ENCODE peak calls at places on chromosomes 13 and 19, in nine cellular contexts. One of them, this sample, is unnamed.
A peak's percentile ranks its signal among the peaks of the same experiment; 100 is the strongest.

GRCh38 chr13:97116754-97117153 is 105.4 kb upstream of the MBNL2 start:
- DNase-seq in T-helper 1 cell: peak; percentile 7
- DNase-seq in Jurkat, Clone E6-1: no peak
- DNase-seq in OCI-LY7: no peak
- DNase-seq in NCI-H1436: no peak
- DNase-seq in stimulated activated CD8-positive, alpha-beta memory T cell treated with anti-CD3 and anti-CD28 coated beads, Interleukin-15, amount 100 ng/mL, for 24 hours: no peak
- DNase-seq in MCF 10A: peak; percentile 60
- DNase-seq in M059J: peak; percentile 66
- DNase-seq in AG20443: peak; percentile 51
- DNase-seq in this sample: no peak

GRCh38 chr19:38932425-38933179 is 1.9 kb downstream of the MRPS12 start:
- DNase-seq in T-helper 1 cell: peak; percentile 54
- DNase-seq in Jurkat, Clone E6-1: peak; percentile 43
- DNase-seq in OCI-LY7: peak; percentile 70
- DNase-seq in NCI-H1436: no peak
- DNase-seq in stimulated activated CD8-positive, alpha-beta memory T cell treated with anti-CD3 and anti-CD28 coated beads, Interleukin-15, amount 100 ng/mL, for 24 hours: no peak
- DNase-seq in MCF 10A: peak; percentile 30
- DNase-seq in M059J: no peak
- DNase-seq in AG20443: peak; percentile 16
- DNase-seq in this sample: peak; percentile 64

GRCh38 chr19:34124828-34125227 is 47.5 kb upstream of the LSM14A start:
- DNase-seq in T-helper 1 cell: no peak
- DNase-seq in Jurkat, Clone E6-1: peak; percentile 5
- DNase-seq in OCI-LY7: no peak
- DNase-seq in NCI-H1436: peak; percentile 2
- DNase-seq in stimulated activated CD8-positive, alpha-beta memory T cell treated with anti-CD3 and anti-CD28 coated beads, Interleukin-15, amount 100 ng/mL, for 24 hours: no peak
- DNase-seq in MCF 10A: no peak
- DNase-seq in M059J: no peak
- DNase-seq in AG20443: no peak
- DNase-seq in this sample: no peak

GRCh38 chr13:103625194-103625593 is 559.0 kb upstream of the SLC10A2 start:
- DNase-seq in T-helper 1 cell: no peak
- DNase-seq in Jurkat, Clone E6-1: no peak
- DNase-seq in OCI-LY7: no peak
- DNase-seq in NCI-H1436: no peak
- DNase-seq in stimulated activated CD8-positive, alpha-beta memory T cell treated with anti-CD3 and anti-CD28 coated beads, Interleukin-15, amount 100 ng/mL, for 24 hours: no peak
- DNase-seq in MCF 10A: no peak
- DNase-seq in M059J: no peak
- DNase-seq in AG20443: no peak
- DNase-seq in this sample: no peak

GRCh38 chr19:3360494-3361383 is 5.6 kb upstream of the NFIC start:
- DNase-seq in T-helper 1 cell: peak; percentile 42
- DNase-seq in Jurkat, Clone E6-1: no peak
- DNase-seq in OCI-LY7: peak; percentile 12
- DNase-seq in NCI-H1436: no peak
- DNase-seq in stimulated activated CD8-positive, alpha-beta memory T cell treated with anti-CD3 and anti-CD28 coated beads, Interleukin-15, amount 100 ng/mL, for 24 hours: peak; percentile 51
- DNase-seq in MCF 10A: peak; percentile 53
- DNase-seq in M059J: no peak
- DNase-seq in AG20443: peak; percentile 78
- DNase-seq in this sample: peak; percentile 33

GRCh38 chr19:768424-768823 is 17.5 kb downstream of the MISP start:
- DNase-seq in T-helper 1 cell: no peak
- DNase-seq in Jurkat, Clone E6-1: no peak
- DNase-seq in OCI-LY7: no peak
- DNase-seq in NCI-H1436: no peak
- DNase-seq in stimulated activated CD8-positive, alpha-beta memory T cell treated with anti-CD3 and anti-CD28 coated beads, Interleukin-15, amount 100 ng/mL, for 24 hours: no peak
- DNase-seq in MCF 10A: no peak
- DNase-seq in M059J: peak; percentile 78
- DNase-seq in AG20443: peak; percentile 90
- DNase-seq in this sample: peak; percentile 90

GRCh38 chr19:8481191-8481590 is 21.2 kb downstream of the PRAM1 start:
- DNase-seq in T-helper 1 cell: no peak
- DNase-seq in Jurkat, Clone E6-1: peak; percentile 98
- DNase-seq in OCI-LY7: no peak
- DNase-seq in NCI-H1436: no peak
- DNase-seq in stimulated activated CD8-positive, alpha-beta memory T cell treated with anti-CD3 and anti-CD28 coated beads, Interleukin-15, amount 100 ng/mL, for 24 hours: no peak
- DNase-seq in MCF 10A: no peak
- DNase-seq in M059J: no peak
- DNase-seq in AG20443: no peak
- DNase-seq in this sample: no peak

GRCh38 chr19:35299523-35300339 is 7.8 kb downstream of the MAG start:
- DNase-seq in T-helper 1 cell: no peak
- DNase-seq in Jurkat, Clone E6-1: no peak
- DNase-seq in OCI-LY7: peak; percentile 79
- DNase-seq in NCI-H1436: no peak
- DNase-seq in stimulated activated CD8-positive, alpha-beta memory T cell treated with anti-CD3 and anti-CD28 coated beads, Interleukin-15, amount 100 ng/mL, for 24 hours: no peak
- DNase-seq in MCF 10A: no peak
- DNase-seq in M059J: no peak
- DNase-seq in AG20443: no peak
- DNase-seq in this sample: no peak

GRCh38 chr19:47075941-47076340 is 27.5 kb upstream of the TMEM160 start:
- DNase-seq in T-helper 1 cell: no peak
- DNase-seq in Jurkat, Clone E6-1: no peak
- DNase-seq in OCI-LY7: no peak
- DNase-seq in NCI-H1436: no peak
- DNase-seq in stimulated activated CD8-positive, alpha-beta memory T cell treated with anti-CD3 and anti-CD28 coated beads, Interleukin-15, amount 100 ng/mL, for 24 hours: no peak
- DNase-seq in MCF 10A: no peak
- DNase-seq in M059J: no peak
- DNase-seq in AG20443: no peak
- DNase-seq in this sample: peak; percentile 8

GRCh38 chr19:55670280-55671053 is 4.6 kb upstream of the EPN1 start:
- DNase-seq in T-helper 1 cell: peak; percentile 48
- DNase-seq in Jurkat, Clone E6-1: no peak
- DNase-seq in OCI-LY7: no peak
- DNase-seq in NCI-H1436: no peak
- DNase-seq in stimulated activated CD8-positive, alpha-beta memory T cell treated with anti-CD3 and anti-CD28 coated beads, Interleukin-15, amount 100 ng/mL, for 24 hours: no peak
- DNase-seq in MCF 10A: no peak
- DNase-seq in M059J: no peak
- DNase-seq in AG20443: no peak
- DNase-seq in this sample: peak; percentile 47

GRCh38 chr13:51373451-51373850 is 34.0 kb downstream of the SERPINE3 start:
- DNase-seq in T-helper 1 cell: no peak
- DNase-seq in Jurkat, Clone E6-1: no peak
- DNase-seq in OCI-LY7: no peak
- DNase-seq in NCI-H1436: no peak
- DNase-seq in stimulated activated CD8-positive, alpha-beta memory T cell treated with anti-CD3 and anti-CD28 coated beads, Interleukin-15, amount 100 ng/mL, for 24 hours: no peak
- DNase-seq in MCF 10A: no peak
- DNase-seq in M059J: no peak
- DNase-seq in AG20443: no peak
- DNase-seq in this sample: no peak

GRCh38 chr19:46609511-46610412 is 8.6 kb downstream of the CALM3 start:
- DNase-seq in T-helper 1 cell: no peak
- DNase-seq in Jurkat, Clone E6-1: no peak
- DNase-seq in OCI-LY7: no peak
- DNase-seq in NCI-H1436: no peak
- DNase-seq in stimulated activated CD8-positive, alpha-beta memory T cell treated with anti-CD3 and anti-CD28 coated beads, Interleukin-15, amount 100 ng/mL, for 24 hours: no peak
- DNase-seq in MCF 10A: no peak
- DNase-seq in M059J: no peak
- DNase-seq in AG20443: no peak
- DNase-seq in this sample: no peak

GRCh38 chr19:11268783-11269267 is 6.5 kb upstream of the DOCK6 start:
- DNase-seq in T-helper 1 cell: no peak
- DNase-seq in Jurkat, Clone E6-1: no peak
- DNase-seq in OCI-LY7: no peak
- DNase-seq in NCI-H1436: no peak
- DNase-seq in stimulated activated CD8-positive, alpha-beta memory T cell treated with anti-CD3 and anti-CD28 coated beads, Interleukin-15, amount 100 ng/mL, for 24 hours: no peak
- DNase-seq in MCF 10A: peak; percentile 95
- DNase-seq in M059J: peak; percentile 57
- DNase-seq in AG20443: no peak
- DNase-seq in this sample: no peak

GRCh38 chr13:97386832-97387486 is 47.0 kb upstream of the RAP2A start:
- DNase-seq in T-helper 1 cell: peak; percentile 39
- DNase-seq in Jurkat, Clone E6-1: peak; percentile 90
- DNase-seq in OCI-LY7: no peak
- DNase-seq in NCI-H1436: no peak
- DNase-seq in stimulated activated CD8-positive, alpha-beta memory T cell treated with anti-CD3 and anti-CD28 coated beads, Interleukin-15, amount 100 ng/mL, for 24 hours: no peak
- DNase-seq in MCF 10A: no peak
- DNase-seq in M059J: no peak
- DNase-seq in AG20443: no peak
- DNase-seq in this sample: no peak

GRCh38 chr19:5718579-5719273 is 1.2 kb downstream of the LONP1 start:
- DNase-seq in T-helper 1 cell: peak; percentile 89
- DNase-seq in Jurkat, Clone E6-1: peak; percentile 32
- DNase-seq in OCI-LY7: peak; percentile 72
- DNase-seq in NCI-H1436: peak; percentile 8
- DNase-seq in stimulated activated CD8-positive, alpha-beta memory T cell treated with anti-CD3 and anti-CD28 coated beads, Interleukin-15, amount 100 ng/mL, for 24 hours: no peak
- DNase-seq in MCF 10A: peak; percentile 74
- DNase-seq in M059J: peak; percentile 81
- DNase-seq in AG20443: peak; percentile 66
- DNase-seq in this sample: peak; percentile 82

GRCh38 chr13:101018720-101019119 is 344.1 kb upstream of the TMTC4 start:
- DNase-seq in T-helper 1 cell: no peak
- DNase-seq in Jurkat, Clone E6-1: no peak
- DNase-seq in OCI-LY7: no peak
- DNase-seq in NCI-H1436: no peak
- DNase-seq in stimulated activated CD8-positive, alpha-beta memory T cell treated with anti-CD3 and anti-CD28 coated beads, Interleukin-15, amount 100 ng/mL, for 24 hours: no peak
- DNase-seq in MCF 10A: peak; percentile 34
- DNase-seq in M059J: peak; percentile 76
- DNase-seq in AG20443: peak; percentile 90
- DNase-seq in this sample: peak; percentile 88

GRCh38 chr19:33826521-33826920 is 29.9 kb downstream of the KCTD15 start:
- DNase-seq in T-helper 1 cell: no peak
- DNase-seq in Jurkat, Clone E6-1: no peak
- DNase-seq in OCI-LY7: no peak
- DNase-seq in NCI-H1436: no peak
- DNase-seq in stimulated activated CD8-positive, alpha-beta memory T cell treated with anti-CD3 and anti-CD28 coated beads, Interleukin-15, amount 100 ng/mL, for 24 hours: no peak
- DNase-seq in MCF 10A: no peak
- DNase-seq in M059J: no peak
- DNase-seq in AG20443: no peak
- DNase-seq in this sample: no peak

GRCh38 chr13:44765076-44765475 is 188.9 kb upstream of the TSC22D1 start:
- DNase-seq in T-helper 1 cell: no peak
- DNase-seq in Jurkat, Clone E6-1: no peak
- DNase-seq in OCI-LY7: no peak
- DNase-seq in NCI-H1436: no peak
- DNase-seq in stimulated activated CD8-positive, alpha-beta memory T cell treated with anti-CD3 and anti-CD28 coated beads, Interleukin-15, amount 100 ng/mL, for 24 hours: no peak
- DNase-seq in MCF 10A: no peak
- DNase-seq in M059J: no peak
- DNase-seq in AG20443: no peak
- DNase-seq in this sample: no peak

GRCh38 chr19:28956971-28957370 is 256.0 kb downstream of the UQCRFS1 start:
- DNase-seq in T-helper 1 cell: no peak
- DNase-seq in Jurkat, Clone E6-1: no peak
- DNase-seq in OCI-LY7: no peak
- DNase-seq in NCI-H1436: no peak
- DNase-seq in stimulated activated CD8-positive, alpha-beta memory T cell treated with anti-CD3 and anti-CD28 coated beads, Interleukin-15, amount 100 ng/mL, for 24 hours: no peak
- DNase-seq in MCF 10A: no peak
- DNase-seq in M059J: no peak
- DNase-seq in AG20443: no peak
- DNase-seq in this sample: no peak

This sample was measured in ACHN.